ENCODE peak calls at places on chromosomes 1 and 21, in six cellular contexts. One of them, this sample, is unnamed.

GRCh38 chr21:42556960-42557359 is 43.3 kb downstream of the SLC37A1 start:
- DNase-seq in heart right ventricle: no peak
- DNase-seq in activated naive CD4-positive, alpha-beta T cell treated with Interleukin-2 at 50 U/mL for 16 hours: no peak
- DNase-seq in left ventricle myocardium inferior: no peak
- DNase-seq in mammary epithelial cell: no peak
- DNase-seq in NCI-H2081: no peak
- DNase-seq in this sample: no peak

GRCh38 chr1:39711359-39712340 is 20.4 kb upstream of the HPCAL4 start:
- DNase-seq in heart right ventricle: no peak
- DNase-seq in activated naive CD4-positive, alpha-beta T cell treated with Interleukin-2 at 50 U/mL for 16 hours: no peak
- DNase-seq in left ventricle myocardium inferior: no peak
- DNase-seq in mammary epithelial cell: no peak
- DNase-seq in NCI-H2081: no peak
- DNase-seq in this sample: no peak

GRCh38 chr1:45348020-45348419 is 7.8 kb upstream of the MUTYH start:
- DNase-seq in heart right ventricle: no peak
- DNase-seq in activated naive CD4-positive, alpha-beta T cell treated with Interleukin-2 at 50 U/mL for 16 hours: no peak
- DNase-seq in left ventricle myocardium inferior: no peak
- DNase-seq in mammary epithelial cell: peak; percentile 17
- DNase-seq in NCI-H2081: no peak
- DNase-seq in this sample: no peak

GRCh38 chr1:79852004-79852403 is 845.5 kb upstream of the ADGRL4 start:
- DNase-seq in heart right ventricle: no peak
- DNase-seq in activated naive CD4-positive, alpha-beta T cell treated with Interleukin-2 at 50 U/mL for 16 hours: no peak
- DNase-seq in left ventricle myocardium inferior: no peak
- DNase-seq in mammary epithelial cell: no peak
- DNase-seq in NCI-H2081: no peak
- DNase-seq in this sample: no peak

GRCh38 chr1:32991386-32991785 is 26.8 kb upstream of the RNF19B start:
- DNase-seq in heart right ventricle: no peak
- DNase-seq in activated naive CD4-positive, alpha-beta T cell treated with Interleukin-2 at 50 U/mL for 16 hours: no peak
- DNase-seq in left ventricle myocardium inferior: no peak
- DNase-seq in mammary epithelial cell: peak; percentile 64
- DNase-seq in NCI-H2081: no peak
- DNase-seq in this sample: no peak

GRCh38 chr1:87806377-87807094 is 477.9 kb downstream of the LMO4 start:
- DNase-seq in heart right ventricle: no peak
- DNase-seq in activated naive CD4-positive, alpha-beta T cell treated with Interleukin-2 at 50 U/mL for 16 hours: no peak
- DNase-seq in left ventricle myocardium inferior: no peak
- DNase-seq in mammary epithelial cell: no peak
- DNase-seq in NCI-H2081: no peak
- DNase-seq in this sample: no peak

GRCh38 chr1:36706416-36706815 is 223.7 kb upstream of the CSF3R start:
- DNase-seq in heart right ventricle: no peak
- DNase-seq in activated naive CD4-positive, alpha-beta T cell treated with Interleukin-2 at 50 U/mL for 16 hours: no peak
- DNase-seq in left ventricle myocardium inferior: no peak
- DNase-seq in mammary epithelial cell: no peak
- DNase-seq in NCI-H2081: no peak
- DNase-seq in this sample: no peak

GRCh38 chr21:38491536-38491935 is 6.7 kb downstream of the ERG start:
- DNase-seq in heart right ventricle: no peak
- DNase-seq in activated naive CD4-positive, alpha-beta T cell treated with Interleukin-2 at 50 U/mL for 16 hours: no peak
- DNase-seq in left ventricle myocardium inferior: no peak
- DNase-seq in mammary epithelial cell: no peak
- DNase-seq in NCI-H2081: no peak
- DNase-seq in this sample: no peak

GRCh38 chr1:22508329-22508728 is 55.0 kb upstream of the EPHA8 start:
- DNase-seq in heart right ventricle: no peak
- DNase-seq in activated naive CD4-positive, alpha-beta T cell treated with Interleukin-2 at 50 U/mL for 16 hours: no peak
- DNase-seq in left ventricle myocardium inferior: no peak
- DNase-seq in mammary epithelial cell: no peak
- DNase-seq in NCI-H2081: no peak
- DNase-seq in this sample: no peak

GRCh38 chr1:7667625-7668218 is 103.4 kb upstream of the VAMP3 start:
- DNase-seq in heart right ventricle: peak; percentile 86
- DNase-seq in activated naive CD4-positive, alpha-beta T cell treated with Interleukin-2 at 50 U/mL for 16 hours: peak; percentile 88
- DNase-seq in left ventricle myocardium inferior: peak; percentile 90
- DNase-seq in mammary epithelial cell: peak; percentile 62
- DNase-seq in NCI-H2081: peak; percentile 84
- DNase-seq in this sample: peak; percentile 95

GRCh38 chr1:916173-917075 is 7.3 kb upstream of the SAMD11 start:
- DNase-seq in heart right ventricle: no peak
- DNase-seq in activated naive CD4-positive, alpha-beta T cell treated with Interleukin-2 at 50 U/mL for 16 hours: no peak
- DNase-seq in left ventricle myocardium inferior: peak; percentile 19
- DNase-seq in mammary epithelial cell: no peak
- DNase-seq in NCI-H2081: no peak
- DNase-seq in this sample: peak; percentile 40